ENCODE peak calls at places on chromosomes 13 and 19, in eight cellular contexts. B is psoas muscle, A is astrocyte, T is cardiac muscle cell, F is lung, M is thoracic aorta, K is endodermal cell, U is hepatocyte. I is an unnamed sample. For H3K4me1, the result is how much of the 10 kb centered on the place peaks cover.

GRCh38 chr13:109162248-109163051 is 533.0 kb downstream of the MYO16 start:
- DNase-seq in T (no peak), B (no peak), M (no peak), A (no peak), U (no peak), F (no peak), K (no peak), I (no peak)

GRCh38 chr13:85503797-85504196 is 295.4 kb downstream of the SLITRK6 start:
- DNase-seq in B (no peak), F (no peak), M (no peak), U (no peak), K (no peak), T (peak), A (peak), I (no peak)

GRCh38 chr19:35117791-35118190 is 2.2 kb downstream of the FXYD3 start:
- DNase-seq in U (no peak), F (peak), B (no peak), M (no peak), K (no peak), T (no peak), A (no peak), I (no peak)

GRCh38 chr19:40521276-40521675 is 54.5 kb downstream of the SPTBN4 start:
- DNase-seq in U (no peak), A (no peak), M (no peak), B (no peak), F (no peak), K (no peak), T (peak), I (no peak)

GRCh38 chr13:97574926-97575325 is 141.0 kb downstream of the RAP2A start:
- DNase-seq in A (no peak), U (peak), B (no peak), K (peak), T (peak), M (no peak), F (no peak), I (no peak)

GRCh38 chr19:13037161-13037560 is 41.9 kb downstream of the NFIX start:
- DNase-seq in B (peak), U (no peak), M (no peak), K (peak), T (peak), A (peak), F (no peak), I (no peak)

GRCh38 chr19:32814624-32815023 is 54.9 kb downstream of the SLC7A9 start:
- DNase-seq in F (no peak), A (no peak), T (no peak), U (no peak), M (no peak), B (no peak), K (no peak), I (no peak)

GRCh38 chr19:8363803-8364771 is at the start of gene ANGPTL4:
- DNase-seq in K (peak), A (peak), U (peak), B (peak), M (peak), T (peak), F (peak), I (peak)

GRCh38 chr13:33172911-33173310 is 112.6 kb downstream of the STARD13 start:
- DNase-seq in T (no peak), A (no peak), B (no peak), K (no peak), F (no peak), U (no peak), M (no peak), I (no peak)

GRCh38 chr13:109666656-109667448 is 119.5 kb downstream of the IRS2 start:
- DNase-seq in K (no peak), M (no peak), B (no peak), F (no peak), T (peak), U (no peak), A (peak), I (no peak)

GRCh38 chr19:9785367-9786331 is 17.1 kb upstream of the ZNF846 start:
- DNase-seq in M (peak), K (peak), T (peak), U (peak), A (peak), F (peak), B (peak), I (peak)

GRCh38 chr13:108895220-108895704 is 265.9 kb downstream of the MYO16 start:
- DNase-seq in M (no peak), U (peak), K (no peak), B (no peak), T (peak), F (no peak), A (peak), I (no peak)

GRCh38 chr13:49023441-49023840 is 47.7 kb downstream of the FNDC3A start:
- DNase-seq in K (no peak), B (no peak), T (peak), M (no peak), F (no peak), U (no peak), A (peak), I (no peak)

GRCh38 chr13:66886248-66886647 is 343.9 kb downstream of the PCDH9 start:
- DNase-seq in K (no peak), M (no peak), B (no peak), T (no peak), F (no peak), U (no peak), A (no peak), I (no peak)

GRCh38 chr19:3750211-3750610 is 11.3 kb downstream of the APBA3 start:
- DNase-seq in F (no peak), B (no peak), M (no peak), K (no peak), A (no peak), U (no peak), T (no peak), I (no peak)

GRCh38 chr19:15727724-15728123 is at the start of gene OR10H2:
- DNase-seq in U (no peak), F (no peak), A (no peak), M (no peak), B (no peak), K (no peak), T (no peak), I (no peak)

GRCh38 chr19:35295453-35295791 is 3.5 kb downstream of the MAG start:
- DNase-seq in U (no peak), F (no peak), T (no peak), M (no peak), A (no peak), K (no peak), B (no peak), I (no peak)

GRCh38 chr13:77139311-77139710 is 112.4 kb upstream of the FBXL3 start:
- DNase-seq in F (no peak), B (no peak), T (no peak), K (no peak), U (no peak), A (no peak), M (no peak), I (no peak)

GRCh38 chr19:56760842-56761241 is 79.7 kb downstream of the PEG3 start:
- DNase-seq in A (no peak), U (no peak), F (no peak), B (no peak), K (no peak), M (no peak), T (no peak), I (no peak)

GRCh38 chr19:792361-792885 is 4.8 kb upstream of the PTBP1 start:
- DNase-seq in T (no peak), B (no peak), M (no peak), K (no peak), U (no peak), F (no peak), A (no peak), I (no peak)

GRCh38 chr19:56105090-56105701 is 15.9 kb downstream of the ZNF787 start:
- DNase-seq in M (peak), U (peak), B (peak), T (peak), A (peak), K (peak), F (peak), I (peak)

GRCh38 chr19:48625891-48626327 is 6.6 kb downstream of the SPHK2 start:
- DNase-seq in F (no peak), B (no peak), M (no peak), U (peak), A (no peak), K (peak), T (no peak), I (no peak)

GRCh38 chr13:69264362-69265334 is 843.0 kb upstream of the ATXN8OS start:
- DNase-seq in K (no peak), B (no peak), F (no peak), U (no peak), T (no peak), M (no peak), A (no peak), I (no peak)

GRCh38 chr19:13583114-13583513 is 76.8 kb upstream of the CACNA1A start:
- DNase-seq in M (no peak), F (no peak), K (no peak), T (no peak), U (no peak), B (no peak), A (no peak), I (no peak)

GRCh38 chr19:19657397-19657783 is 6.1 kb downstream of the ATP13A1 start:
- DNase-seq in B (no peak), T (peak), U (no peak), F (no peak), A (no peak), K (no peak), M (no peak), I (no peak)

GRCh38 chr19:28516415-28516872 is 696.5 kb downstream of the UQCRFS1 start:
- DNase-seq in B (no peak), M (no peak), A (no peak), U (no peak), F (no peak), K (no peak), T (no peak), I (no peak)

GRCh38 chr13:54852831-54853230 is 1824.2 kb downstream of the OLFM4 start:
- DNase-seq in T (no peak), M (no peak), K (no peak), B (no peak), F (no peak), U (no peak), A (no peak), I (no peak)

GRCh38 chr19:597406-598315 is 8.0 kb downstream of the HCN2 start:
- DNase-seq in T (no peak), U (no peak), M (no peak), F (no peak), A (no peak), K (no peak), B (no peak), I (no peak)

GRCh38 chr13:39353988-39354387 is 249.0 kb downstream of the LHFPL6 start:
- DNase-seq in B (no peak), T (peak), F (no peak), M (no peak), U (no peak), K (no peak), A (peak), I (no peak)

GRCh38 chr13:45847554-45848224 is 3.9 kb downstream of the SIAH3 start:
- DNase-seq in M (no peak), K (peak), F (no peak), A (peak), B (peak), U (peak), T (peak), I (no peak)

GRCh38 chr13:20395061-20395916 is 130.4 kb downstream of the CRYL1 start:
- DNase-seq in B (no peak), M (no peak), K (peak), U (no peak), T (no peak), A (no peak), F (no peak), I (peak)

GRCh38 chr19:40143612-40144011 is 47.6 kb upstream of the MAP3K10 start:
- DNase-seq in B (no peak), F (no peak), U (no peak), T (no peak), K (no peak), A (no peak), M (no peak), I (no peak)

GRCh38 chr19:40799558-40800338 is 757 bp downstream of the EGLN2 start:
- DNase-seq in B (peak), U (peak), K (no peak), M (no peak), A (no peak), F (peak), T (peak), I (no peak)

GRCh38 chr13:52703482-52703881 is 36.1 kb downstream of the CNMD start:
- DNase-seq in F (no peak), U (no peak), A (no peak), K (no peak), M (no peak), B (no peak), T (no peak), I (no peak)

GRCh38 chr13:21076265-21076653 is 14.9 kb upstream of the LATS2 start:
- DNase-seq in U (no peak), T (no peak), M (no peak), B (no peak), K (peak), A (no peak), F (no peak), I (no peak)

GRCh38 chr19:51417107-51417806 is at the start of gene SIGLEC10:
- DNase-seq in T (peak), F (peak), U (no peak), K (peak), B (peak), A (no peak), M (no peak), I (no peak)

GRCh38 chr19:41928221-41928683 is at the start of gene ERFL:
- DNase-seq in B (no peak), M (no peak), T (no peak), K (peak), F (no peak), U (no peak), A (no peak), I (no peak)

DNA sequence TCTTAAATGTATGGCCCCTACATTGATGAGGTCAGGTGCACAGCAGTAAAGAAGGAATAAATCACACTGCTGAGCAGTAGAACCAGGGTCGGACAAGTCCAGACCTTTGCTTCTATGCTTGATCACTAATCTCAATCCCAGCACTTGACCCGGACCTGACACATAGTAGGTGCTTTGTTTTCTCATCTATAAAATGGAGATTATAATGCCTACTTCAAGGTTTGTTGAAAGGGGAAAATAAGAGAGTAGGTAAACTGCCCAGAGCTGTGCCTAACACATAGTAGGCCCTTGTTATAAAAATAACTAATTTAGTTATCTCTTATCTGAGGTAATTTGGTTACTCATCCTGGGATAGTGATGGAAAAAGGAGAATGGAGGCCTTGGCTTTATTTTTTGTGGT is 125.0 kb downstream of the RXFP2 start:
- DNase-seq in K (no peak), B (no peak), U (no peak), T (no peak), M (no peak), A (no peak), F (no peak), I (no peak)
- H3K27ac ChIP-seq in K (no peak), B (no peak), U (no peak), T (no peak), M (no peak), A (no peak), F (no peak), I (no peak)

DNA sequence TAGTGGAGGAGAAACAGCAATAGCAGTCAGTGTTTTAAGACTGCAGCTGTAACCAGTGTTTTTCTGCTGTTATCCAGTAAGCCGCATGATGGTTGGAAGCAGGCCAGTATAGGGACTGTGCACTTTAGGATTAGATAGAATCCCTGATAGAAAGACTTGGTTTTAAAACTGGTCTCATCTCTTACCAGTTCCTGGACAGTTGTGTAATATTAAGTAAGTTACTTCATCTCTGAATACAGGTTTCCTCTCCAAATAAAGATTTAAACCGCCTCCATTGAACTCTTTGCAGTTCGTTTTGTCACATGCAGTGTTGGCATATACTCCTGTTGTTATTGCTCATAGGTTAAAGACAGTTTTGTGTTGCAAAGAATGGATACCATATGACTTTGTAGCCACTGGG is 25.6 kb downstream of the URI1 start:
- DNase-seq in K (no peak), T (peak), B (no peak), M (no peak), F (no peak), A (peak), U (no peak), I (no peak)
- H3K4me1 ChIP-seq in K (under half), T (under half), B (half or more), M (under half), F (under half), A (under half), U (under half), I (under half)

DNA sequence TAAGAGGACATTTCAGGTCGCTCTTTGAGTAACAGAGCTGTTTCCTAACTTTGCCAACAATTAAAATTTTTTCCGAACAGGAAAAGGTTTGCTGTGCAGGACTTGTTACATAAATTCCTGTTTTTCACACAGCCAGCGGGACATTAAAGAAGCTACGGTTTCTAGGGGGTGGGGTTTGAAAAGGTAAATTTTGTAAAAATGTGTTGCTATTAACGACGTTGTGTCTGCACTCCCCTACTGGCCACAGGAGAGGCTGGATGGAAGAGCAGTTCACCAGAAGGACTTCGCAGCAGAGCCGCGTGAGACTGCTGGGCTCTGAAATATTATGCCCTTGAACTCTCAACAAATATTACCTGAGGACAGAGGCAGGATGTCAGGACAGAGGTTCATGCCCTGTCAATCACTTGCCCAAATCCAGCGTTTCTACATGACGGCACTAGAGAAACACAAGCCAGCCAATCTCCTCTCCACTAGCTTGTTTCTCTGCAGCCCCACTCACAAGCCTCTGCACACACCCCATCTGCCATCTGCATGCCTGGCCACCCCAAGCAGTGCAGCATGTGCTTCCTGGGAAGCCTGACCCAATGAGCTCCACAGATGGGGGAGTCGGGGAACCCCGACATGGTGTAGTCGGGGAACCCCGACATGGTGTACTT is 102.0 kb downstream of the FOXO1 start:
- DNase-seq in U (no peak), T (peak), A (no peak), M (no peak), B (no peak), F (no peak), K (no peak), I (no peak)
- H3K27ac ChIP-seq in U (peak), T (peak), A (no peak), M (no peak), B (peak), F (no peak), K (no peak), I (peak)

GRCh38 chr19:54388001-54388802 is 23.5 kb upstream of the LAIR1 start:
- DNase-seq in B (no peak), A (no peak), T (no peak), K (no peak), F (no peak), M (no peak), U (no peak), I (no peak)

GRCh38 chr19:54379187-54379678 is 14.5 kb upstream of the LAIR1 start:
- DNase-seq in M (no peak), K (no peak), F (no peak), T (no peak), A (no peak), U (no peak), B (no peak), I (no peak)

GRCh38 chr19:54380897-54381296 is 16.2 kb upstream of the LAIR1 start:
- DNase-seq in A (no peak), B (no peak), U (no peak), T (no peak), M (no peak), F (no peak), K (no peak), I (no peak)

GRCh38 chr19:54388803-54389144 is 24.0 kb upstream of the LAIR1 start:
- DNase-seq in M (no peak), F (no peak), T (no peak), K (no peak), A (no peak), U (no peak), B (no peak), I (no peak)

DNA sequence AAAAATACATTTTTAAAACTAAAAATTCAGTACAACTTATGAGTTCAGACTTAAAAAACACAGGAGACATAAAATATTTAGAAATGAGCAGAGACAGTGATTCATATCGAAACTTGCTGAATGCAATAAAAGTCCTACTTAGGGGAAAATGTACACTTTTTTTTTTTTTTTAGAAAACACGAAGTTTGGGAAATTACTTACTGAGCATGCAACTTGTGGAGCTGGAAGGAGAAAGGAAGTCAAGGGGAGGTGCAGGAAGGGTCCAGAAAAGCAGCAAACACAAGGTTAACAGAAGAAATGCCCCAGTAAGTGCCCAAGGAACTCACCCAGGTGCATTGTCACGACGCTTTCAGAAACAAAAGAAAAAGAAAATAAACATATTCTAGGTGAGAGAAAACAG is 18.6 kb upstream of the LAIR1 start:
- DNase-seq in A (no peak), F (no peak), T (no peak), M (no peak), U (no peak), B (no peak), K (no peak), I (no peak)
- H3K4me1 ChIP-seq in A (under half), F (under half), T (under half), M (under half), U (under half), B (under half), K (under half), I (under half)

I was measured in right atrium auricular region.